ENCODE peak calls at places on chromosomes 16 and 17, in five cellular contexts. D is HCT116, K is PC-3, L is uterus, Z is hepatocyte. P is an unnamed sample. For H3K27me3, the result is how much of the 10 kb centered on the place peaks cover.

GRCh38 chr16:69105501-69106361 is at the start of gene HAS3:
- DNase-seq in Z (peak), L (no peak), D (peak), K (peak), P (no peak)

GRCh38 chr17:71361691-71362450 is 758.9 kb upstream of the SOX9 start:
- DNase-seq in L (no peak), Z (no peak), K (no peak), D (no peak), P (no peak)

GRCh38 chr16:84184775-84185174 is 2.1 kb downstream of the TAF1C start:
- DNase-seq in K (no peak), Z (no peak), D (no peak), L (no peak), P (no peak)

GRCh38 chr17:78347453-78347852 is 12.4 kb downstream of the SOCS3 start:
- DNase-seq in Z (no peak), D (no peak), K (no peak), L (no peak), P (no peak)

GRCh38 chr16:86968866-86969265 is 348.3 kb downstream of the C16orf95 start:
- DNase-seq in Z (no peak), K (no peak), D (no peak), L (no peak), P (no peak)

GRCh38 chr16:54342001-54342776 is 55.6 kb upstream of the IRX3 start:
- DNase-seq in K (no peak), L (no peak), Z (peak), D (no peak), P (no peak)

GRCh38 chr17:72465191-72466024 is 344.6 kb downstream of the SOX9 start:
- DNase-seq in K (peak), D (peak), Z (peak), L (no peak), P (no peak)

GRCh38 chr17:50028207-50029120 is 27.4 kb upstream of the ITGA3 start:
- DNase-seq in L (peak), Z (peak), K (peak), D (no peak), P (no peak)

GRCh38 chr16:14301150-14302030 is 230.3 kb downstream of the MRTFB start:
- DNase-seq in K (peak), Z (peak), D (no peak), L (peak), P (peak)

GRCh38 chr17:5291683-5292082 is 9.6 kb downstream of the RABEP1 start:
- DNase-seq in L (no peak), K (no peak), Z (no peak), D (no peak), P (no peak)
- H3K27me3 ChIP-seq in L (under half), K (under half), Z (under half), D (under half), P (under half)

DNA sequence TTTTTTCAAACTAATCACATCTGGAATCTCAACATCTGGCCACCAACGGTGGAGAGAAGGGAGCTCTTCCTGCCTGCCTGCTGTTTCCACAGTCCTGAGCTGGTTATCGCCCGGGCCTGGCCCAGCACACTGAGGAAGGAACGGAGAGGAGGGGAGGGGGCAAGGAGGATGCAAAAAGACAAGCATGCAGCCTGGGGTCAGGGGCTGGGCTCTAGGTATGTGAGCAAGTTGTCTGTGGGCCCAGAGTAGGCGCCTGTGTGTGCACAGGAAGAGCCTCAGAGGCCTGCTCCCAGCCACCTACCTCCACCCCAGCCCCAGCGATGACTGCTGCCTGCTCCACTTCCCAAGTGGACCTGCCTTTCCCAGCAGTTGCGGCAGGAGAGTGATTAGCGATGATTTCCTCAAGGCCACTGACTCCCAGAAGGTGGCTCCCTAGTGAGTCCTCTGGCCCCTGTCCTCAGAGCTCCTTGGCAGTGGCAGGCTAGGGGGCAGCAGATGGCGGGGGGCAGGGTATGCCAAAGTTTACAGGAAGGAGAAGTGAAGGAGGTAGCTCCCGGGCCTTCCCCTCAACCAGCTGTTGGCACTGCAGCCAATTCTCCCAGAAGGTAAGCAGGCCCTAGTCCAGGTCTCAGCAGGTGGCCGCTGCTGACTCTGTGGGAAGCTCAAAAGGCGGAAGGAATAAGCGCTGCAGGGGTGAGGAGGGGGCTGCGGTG is 27.0 kb upstream of the RASD1 start:
- DNase-seq in K (no peak), D (no peak), L (no peak), Z (no peak), P (no peak)
- TF ChIP-seq CTCF in K (no peak), D (no peak), L (no peak), Z (no peak), P (no peak)

GRCh38 chr17:79607941-79608728 is 2.7 kb downstream of the RBFOX3 start:
- DNase-seq in L (peak), Z (peak), K (peak), D (peak), P (no peak)
- H3K4me3 ChIP-seq in L (peak), Z (no peak), K (no peak), D (no peak), P (no peak)

DNA sequence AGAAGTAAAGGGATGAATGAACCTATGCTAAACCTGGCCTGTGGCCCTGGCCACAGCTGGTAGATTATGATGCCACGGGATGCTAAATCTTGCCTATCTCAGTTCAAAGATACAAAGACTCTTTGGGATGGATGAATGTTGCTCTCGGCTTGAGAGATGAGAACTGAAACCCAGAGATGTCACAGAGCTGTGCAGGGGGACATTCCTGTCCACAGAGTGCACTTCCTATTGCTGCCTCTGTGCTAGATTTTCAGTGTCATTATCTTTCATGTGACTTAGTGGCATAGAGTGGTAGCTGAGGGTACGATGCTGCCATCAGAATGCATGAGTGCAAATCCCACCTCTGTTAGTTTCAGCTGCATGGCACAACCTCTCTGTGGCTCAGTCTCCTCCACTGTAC is 2.3 kb upstream of the MT1M start:
- DNase-seq in K (no peak), D (no peak), L (no peak), Z (no peak), P (no peak)
- H3K27me3 ChIP-seq in K (under half), D (under half), L (under half), Z (half or more), P (under half)

GRCh38 chr17:56890390-56890789 is 23.5 kb downstream of the TRIM25 start:
- DNase-seq in Z (no peak), L (no peak), K (no peak), D (no peak), P (no peak)

GRCh38 chr17:56892333-56892732 is 21.5 kb downstream of the TRIM25 start:
- DNase-seq in D (no peak), K (no peak), L (no peak), Z (no peak), P (no peak)

GRCh38 chr17:56893503-56893902 is 20.3 kb downstream of the TRIM25 start:
- DNase-seq in L (no peak), K (no peak), Z (no peak), D (no peak), P (no peak)

GRCh38 chr17:56890906-56891674 is 22.8 kb downstream of the TRIM25 start:
- DNase-seq in Z (no peak), D (no peak), L (no peak), K (no peak), P (no peak)

GRCh38 chr17:56891751-56892150 is 22.1 kb downstream of the TRIM25 start:
- DNase-seq in D (no peak), Z (no peak), L (no peak), K (no peak), P (no peak)
- TF ChIP-seq CTCF in D (peak), Z (no peak), L (peak), K (peak), P (peak)